ENCODE peak calls at places on chromosomes 6 and 20, in ten cellular contexts. Z is foreskin fibroblast; R is stimulated activated CD4-positive, alpha-beta T cell treated with anti-CD3 and anti-CD28 coated beads, Interleukin-12 subunit alpha, Interleukin-12 subunit beta, amount 100 ng/mL, for 4 hours; T is G401; O is CD8-positive, alpha-beta T cell; B is C1 segment of cervical spinal cord; J is anterior cingulate cortex; H is body of pancreas; Y is frontal cortex; K is NCI-H2171. U is an unnamed sample.

GRCh38 chr6:156917213-156917612 is 140.0 kb downstream of the ARID1B start:
- DNase-seq in Z (no peak), R (no peak), T (no peak), O (no peak), B (no peak), J (no peak), H (no peak), Y (no peak), K (no peak), U (no peak)

GRCh38 chr6:157528931-157529653 is 148.1 kb downstream of the ZDHHC14 start:
- DNase-seq in Z (no peak), R (no peak), T (no peak), O (no peak), B (no peak), J (no peak), H (peak; percentile 48), Y (no peak), K (peak; percentile 39), U (peak; percentile 87)

GRCh38 chr6:53741417-53741816 is 53.4 kb upstream of the LRRC1 start:
- DNase-seq in Z (no peak), R (no peak), T (no peak), O (no peak), B (no peak), J (no peak), H (no peak), Y (no peak), K (no peak), U (no peak)

GRCh38 chr6:43506667-43507471 is 3.3 kb downstream of the LRRC73 start:
- DNase-seq in Z (peak; percentile 73), R (peak; percentile 72), T (peak; percentile 90), O (peak; percentile 85), B (peak; percentile 59), J (peak; percentile 74), H (peak; percentile 82), Y (peak; percentile 79), K (peak; percentile 35), U (peak; percentile 60)

GRCh38 chr6:107064579-107065065 is 36.6 kb downstream of the MTRES1 start:
- DNase-seq in Z (peak; percentile 35), R (no peak), T (no peak), O (no peak), B (no peak), J (no peak), H (peak; percentile 67), Y (no peak), K (no peak), U (peak; percentile 60)

GRCh38 chr6:28656715-28657114 is 131.0 kb downstream of the GPX5 start:
- DNase-seq in Z (no peak), R (no peak), T (no peak), O (no peak), B (no peak), J (no peak), H (no peak), Y (no peak), K (no peak), U (no peak)

GRCh38 chr20:53925651-53926401 is 144.6 kb downstream of the BCAS1 start:
- DNase-seq in Z (no peak), R (no peak), T (no peak), O (no peak), B (no peak), J (no peak), H (no peak), Y (no peak), K (no peak), U (no peak)

GRCh38 chr6:159633196-159633595 is 59.8 kb downstream of the SOD2 start:
- DNase-seq in Z (no peak), R (no peak), T (no peak), O (no peak), B (no peak), J (no peak), H (no peak), Y (no peak), K (no peak), U (no peak)

GRCh38 chr6:10957414-10957886 is 70.6 kb downstream of the SYCP2L start:
- DNase-seq in Z (no peak), R (no peak), T (no peak), O (no peak), B (no peak), J (no peak), H (no peak), Y (no peak), K (no peak), U (no peak)

GRCh38 chr6:137044366-137045220 is at the start of gene IL20RA:
- DNase-seq in Z (no peak), R (peak; percentile 3), T (no peak), O (no peak), B (no peak), J (peak; percentile 4), H (peak; percentile 48), Y (peak; percentile 24), K (no peak), U (no peak)

GRCh38 chr20:62344782-62345181 is 22.3 kb downstream of the LAMA5 start:
- DNase-seq in Z (no peak), R (no peak), T (no peak), O (no peak), B (no peak), J (no peak), H (no peak), Y (no peak), K (no peak), U (no peak)

U was measured in stromal cell of bone marrow.